ENCODE peak calls at places on chromosomes 12 and 14, in five cellular contexts. One of them, this sample, is unnamed.

GRCh38 chr12:110689601-110690430 is 901 bp upstream of the HVCN1 start:
- DNase-seq in lower lobe of right lung: peak; percentile 66
- DNase-seq in AG10803: peak; percentile 12
- DNase-seq in A673: no peak
- DNase-seq in adrenal gland: no peak
- DNase-seq in this sample: no peak

GRCh38 chr12:124938606-124939427 is 24.4 kb upstream of the UBC start:
- DNase-seq in lower lobe of right lung: no peak
- DNase-seq in AG10803: peak; percentile 92
- DNase-seq in A673: peak; percentile 88
- DNase-seq in adrenal gland: peak; percentile 70
- DNase-seq in this sample: peak; percentile 91

GRCh38 chr12:47868552-47869031 is 36.2 kb downstream of the VDR start:
- DNase-seq in lower lobe of right lung: no peak
- DNase-seq in AG10803: no peak
- DNase-seq in A673: no peak
- DNase-seq in adrenal gland: no peak
- DNase-seq in this sample: no peak

GRCh38 chr12:109346920-109347319 is 780 bp upstream of the MYO1H start:
- DNase-seq in lower lobe of right lung: no peak
- DNase-seq in AG10803: no peak
- DNase-seq in A673: peak; percentile 11
- DNase-seq in adrenal gland: no peak
- DNase-seq in this sample: no peak

GRCh38 chr12:109764776-109765492 is 51.3 kb downstream of the FAM222A start:
- DNase-seq in lower lobe of right lung: peak; percentile 28
- DNase-seq in AG10803: no peak
- DNase-seq in A673: no peak
- DNase-seq in adrenal gland: peak; percentile 5
- DNase-seq in this sample: no peak

GRCh38 chr12:123860369-123860768 is 98.3 kb downstream of the DNAH10 start:
- DNase-seq in lower lobe of right lung: no peak
- DNase-seq in AG10803: no peak
- DNase-seq in A673: no peak
- DNase-seq in adrenal gland: no peak
- DNase-seq in this sample: no peak

GRCh38 chr12:82838123-82838522 is 151.4 kb downstream of the TMTC2 start:
- DNase-seq in lower lobe of right lung: no peak
- DNase-seq in AG10803: no peak
- DNase-seq in A673: peak; percentile 25
- DNase-seq in adrenal gland: no peak
- DNase-seq in this sample: no peak

GRCh38 chr14:33851931-33852330 is 98.9 kb downstream of the EGLN3 start:
- DNase-seq in lower lobe of right lung: no peak
- DNase-seq in AG10803: no peak
- DNase-seq in A673: no peak
- DNase-seq in adrenal gland: no peak
- DNase-seq in this sample: no peak

GRCh38 chr14:101717663-101718490 is 43.6 kb upstream of the PPP2R5C start:
- DNase-seq in lower lobe of right lung: no peak
- DNase-seq in AG10803: no peak
- DNase-seq in A673: no peak
- DNase-seq in adrenal gland: no peak
- DNase-seq in this sample: no peak

GRCh38 chr12:76242813-76243540 is 105.2 kb downstream of the BBS10 start:
- DNase-seq in lower lobe of right lung: no peak
- DNase-seq in AG10803: peak; percentile 71
- DNase-seq in A673: no peak
- DNase-seq in adrenal gland: no peak
- DNase-seq in this sample: peak; percentile 33

GRCh38 chr14:71139058-71139946 is 232.0 kb downstream of the PCNX1 start:
- DNase-seq in lower lobe of right lung: peak; percentile 65
- DNase-seq in AG10803: peak; percentile 53
- DNase-seq in A673: peak; percentile 72
- DNase-seq in adrenal gland: peak; percentile 51
- DNase-seq in this sample: peak; percentile 56

GRCh38 chr12:68641138-68641537 is 30.4 kb downstream of the RAP1B start:
- DNase-seq in lower lobe of right lung: no peak
- DNase-seq in AG10803: no peak
- DNase-seq in A673: no peak
- DNase-seq in adrenal gland: no peak
- DNase-seq in this sample: no peak

GRCh38 chr12:104358353-104359003 is 54.9 kb downstream of the EID3 start:
- DNase-seq in lower lobe of right lung: peak; percentile 73
- DNase-seq in AG10803: no peak
- DNase-seq in A673: peak; percentile 69
- DNase-seq in adrenal gland: peak; percentile 66
- DNase-seq in this sample: peak; percentile 41

GRCh38 chr14:49961270-49962222 is 68.7 kb downstream of the ARF6 start:
- DNase-seq in lower lobe of right lung: no peak
- DNase-seq in AG10803: no peak
- DNase-seq in A673: no peak
- DNase-seq in adrenal gland: no peak
- DNase-seq in this sample: peak; percentile 29

GRCh38 chr14:49966304-49966809 is 73.5 kb downstream of the ARF6 start:
- DNase-seq in lower lobe of right lung: no peak
- DNase-seq in AG10803: peak; percentile 74
- DNase-seq in A673: no peak
- DNase-seq in adrenal gland: no peak
- DNase-seq in this sample: no peak

GRCh38 chr14:49960453-49960852 is 67.6 kb downstream of the ARF6 start:
- DNase-seq in lower lobe of right lung: no peak
- DNase-seq in AG10803: no peak
- DNase-seq in A673: no peak
- DNase-seq in adrenal gland: no peak
- DNase-seq in this sample: no peak

GRCh38 chr14:49959822-49960408 is 67.0 kb downstream of the ARF6 start:
- DNase-seq in lower lobe of right lung: no peak
- DNase-seq in AG10803: no peak
- DNase-seq in A673: no peak
- DNase-seq in adrenal gland: no peak
- DNase-seq in this sample: no peak

GRCh38 chr14:49962616-49963015 is 69.7 kb downstream of the ARF6 start:
- DNase-seq in lower lobe of right lung: no peak
- DNase-seq in AG10803: no peak
- DNase-seq in A673: no peak
- DNase-seq in adrenal gland: no peak
- DNase-seq in this sample: no peak
- TF ChIP-seq CTCF in lower lobe of right lung: no peak
- TF ChIP-seq CTCF in AG10803: no peak
- TF ChIP-seq CTCF in A673: no peak
- TF ChIP-seq CTCF in adrenal gland: no peak
- TF ChIP-seq CTCF in this sample: no peak

GRCh38 chr12:24748326-24748725 is 200.6 kb downstream of the BCAT1 start:
- DNase-seq in lower lobe of right lung: no peak
- DNase-seq in AG10803: no peak
- DNase-seq in A673: no peak
- DNase-seq in adrenal gland: no peak
- DNase-seq in this sample: no peak
- H3K4me3 ChIP-seq in lower lobe of right lung: no peak overlapping the region
- H3K4me3 ChIP-seq in AG10803: no peak overlapping the region
- H3K4me3 ChIP-seq in A673: no peak overlapping the region
- H3K4me3 ChIP-seq in adrenal gland: no peak overlapping the region
- H3K4me3 ChIP-seq in this sample: no peak overlapping the region

DNA sequence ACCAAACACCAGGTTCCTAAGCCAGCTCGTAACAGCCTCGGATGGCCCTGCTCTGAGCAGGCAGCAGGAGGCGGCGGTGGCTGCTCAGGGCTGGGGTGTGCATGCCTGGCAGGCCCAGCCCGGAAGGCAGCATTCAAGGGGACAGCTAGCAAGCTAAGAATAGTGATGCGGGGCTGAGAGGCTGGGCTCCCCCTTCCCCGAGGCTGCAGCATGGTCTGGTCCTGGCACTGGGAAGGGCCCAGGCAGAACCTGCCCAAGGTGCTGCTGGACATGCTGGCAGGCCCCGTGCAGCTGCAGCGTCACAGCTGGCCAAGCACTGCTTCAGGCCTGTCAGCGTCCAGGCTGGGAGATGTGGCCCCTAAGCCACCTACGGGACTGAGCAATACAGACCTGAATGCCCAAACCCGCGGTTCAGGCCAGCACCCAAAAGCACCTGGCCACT is 26.4 kb upstream of the NUDT14 start:
- DNase-seq in lower lobe of right lung: no peak
- DNase-seq in AG10803: no peak
- DNase-seq in A673: peak; percentile 41
- DNase-seq in adrenal gland: no peak
- DNase-seq in this sample: no peak
- TF ChIP-seq CTCF in lower lobe of right lung: no peak
- TF ChIP-seq CTCF in AG10803: no peak
- TF ChIP-seq CTCF in A673: no peak
- TF ChIP-seq CTCF in adrenal gland: no peak
- TF ChIP-seq CTCF in this sample: peak; percentile 18

GRCh38 chr12:132924356-132924755 is 31.8 kb downstream of the ZNF605 start:
- DNase-seq in lower lobe of right lung: no peak
- DNase-seq in AG10803: no peak
- DNase-seq in A673: no peak
- DNase-seq in adrenal gland: no peak
- DNase-seq in this sample: no peak
- H3K4me3 ChIP-seq in lower lobe of right lung: no peak overlapping the region
- H3K4me3 ChIP-seq in AG10803: no peak overlapping the region
- H3K4me3 ChIP-seq in A673: no peak overlapping the region
- H3K4me3 ChIP-seq in adrenal gland: no peak overlapping the region
- H3K4me3 ChIP-seq in this sample: no peak overlapping the region

GRCh38 chr14:99561827-99562226 is 42.2 kb downstream of the CCDC85C start:
- DNase-seq in lower lobe of right lung: no peak
- DNase-seq in AG10803: no peak
- DNase-seq in A673: no peak
- DNase-seq in adrenal gland: no peak
- DNase-seq in this sample: no peak

GRCh38 chr14:99564256-99564902 is 39.6 kb downstream of the CCDC85C start:
- DNase-seq in lower lobe of right lung: no peak
- DNase-seq in AG10803: peak; percentile 72
- DNase-seq in A673: peak; percentile 54
- DNase-seq in adrenal gland: peak; percentile 80
- DNase-seq in this sample: peak; percentile 81

GRCh38 chr14:99563749-99564129 is 40.3 kb downstream of the CCDC85C start:
- DNase-seq in lower lobe of right lung: no peak
- DNase-seq in AG10803: no peak
- DNase-seq in A673: no peak
- DNase-seq in adrenal gland: no peak
- DNase-seq in this sample: no peak

GRCh38 chr14:99564903-99565259 is 39.1 kb downstream of the CCDC85C start:
- DNase-seq in lower lobe of right lung: no peak
- DNase-seq in AG10803: no peak
- DNase-seq in A673: no peak
- DNase-seq in adrenal gland: no peak
- DNase-seq in this sample: no peak

DNA sequence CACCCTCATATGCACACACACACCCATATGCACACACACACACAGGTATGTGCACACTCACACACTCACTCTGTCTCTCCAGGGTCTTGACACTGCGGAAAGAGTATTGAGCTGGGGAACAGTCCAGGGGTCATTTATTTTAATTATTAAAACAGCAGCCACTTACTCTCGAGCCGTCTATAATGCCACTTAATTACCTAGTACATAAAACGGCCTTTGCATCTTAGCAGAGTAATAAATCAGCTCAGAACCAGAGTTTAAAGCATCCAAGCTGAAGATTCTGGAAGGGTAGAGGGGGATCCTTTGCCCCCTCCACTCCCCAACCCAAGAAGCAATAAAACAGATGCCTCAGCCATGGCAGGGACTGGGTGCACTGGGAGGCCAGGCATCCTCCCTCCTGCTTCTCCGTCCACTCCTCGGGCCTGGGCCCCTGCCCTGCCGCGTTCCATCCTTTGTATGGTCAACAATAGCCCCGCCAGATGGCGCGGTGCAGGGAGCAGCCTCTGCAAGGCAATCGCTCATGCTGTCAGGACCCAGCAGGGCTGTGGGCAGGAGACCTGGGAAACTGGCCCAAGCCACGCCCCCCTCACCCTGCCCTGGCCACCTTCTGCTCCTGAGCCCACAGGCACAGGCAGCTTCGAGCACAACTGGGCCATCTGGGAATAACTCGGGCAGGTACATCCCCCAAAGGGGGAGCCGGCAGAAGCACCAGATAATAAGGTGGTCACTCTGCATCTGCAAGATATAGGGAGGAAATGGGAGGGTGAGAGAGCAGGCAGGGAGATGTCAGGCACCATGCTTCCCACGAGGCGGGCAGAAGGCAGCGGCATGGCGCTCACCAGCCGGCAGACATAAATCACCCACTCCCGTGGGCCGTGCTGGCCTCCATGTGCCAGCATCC is 40.9 kb downstream of the CCDC85C start:
- DNase-seq in lower lobe of right lung: peak; percentile 91
- DNase-seq in AG10803: peak; percentile 64
- DNase-seq in A673: no peak
- DNase-seq in adrenal gland: peak; percentile 91
- DNase-seq in this sample: peak; percentile 84
- TF ChIP-seq CTCF in lower lobe of right lung: peak; percentile 54
- TF ChIP-seq CTCF in AG10803: peak; percentile 47
- TF ChIP-seq CTCF in A673: no peak
- TF ChIP-seq CTCF in adrenal gland: peak; percentile 53
- TF ChIP-seq CTCF in this sample: peak; percentile 70

GRCh38 chr12:89664441-89664840 is 44.2 kb downstream of the ATP2B1 start:
- DNase-seq in lower lobe of right lung: no peak
- DNase-seq in AG10803: no peak
- DNase-seq in A673: no peak
- DNase-seq in adrenal gland: no peak
- DNase-seq in this sample: no peak
- H3K4me3 ChIP-seq in lower lobe of right lung: no peak overlapping the region
- H3K4me3 ChIP-seq in AG10803: no peak overlapping the region
- H3K4me3 ChIP-seq in A673: no peak overlapping the region
- H3K4me3 ChIP-seq in adrenal gland: no peak overlapping the region
- H3K4me3 ChIP-seq in this sample: no peak overlapping the region

DNA sequence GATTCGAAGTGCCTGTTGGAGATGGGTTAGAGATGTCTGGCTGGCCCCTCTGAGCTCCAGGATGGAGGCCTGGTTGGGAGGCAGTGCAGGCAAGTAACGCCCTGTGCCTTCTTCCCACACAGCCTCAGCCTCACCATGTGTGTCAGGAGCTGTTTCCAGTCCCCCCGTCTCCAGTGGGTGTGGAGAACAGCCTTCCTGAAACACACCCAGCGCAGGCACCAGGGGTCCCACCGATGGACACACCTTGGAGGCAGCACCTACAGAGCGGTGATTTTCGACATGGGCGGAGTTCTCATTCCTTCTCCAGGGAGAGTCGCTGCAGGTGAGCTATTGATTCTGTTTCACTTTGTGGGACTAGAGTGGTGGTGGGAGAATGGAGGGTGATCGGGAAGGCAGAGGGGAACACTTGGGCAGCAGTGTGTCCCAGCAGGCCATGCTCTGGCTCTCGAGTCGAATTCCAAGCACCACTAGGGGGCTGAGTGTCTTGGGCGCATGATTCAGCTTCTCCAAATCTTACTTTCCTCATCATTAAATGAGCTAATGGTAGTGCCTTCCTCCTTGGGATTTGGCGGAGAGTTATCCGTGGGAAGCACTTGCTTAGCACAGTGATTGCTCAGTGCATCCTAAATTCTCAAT is 6.8 kb downstream of the ACAD10 start:
- DNase-seq in lower lobe of right lung: no peak
- DNase-seq in AG10803: no peak
- DNase-seq in A673: peak; percentile 34
- DNase-seq in adrenal gland: no peak
- DNase-seq in this sample: peak; percentile 7
- TF ChIP-seq CTCF in lower lobe of right lung: no peak
- TF ChIP-seq CTCF in AG10803: peak; percentile 25
- TF ChIP-seq CTCF in A673: peak; percentile 31
- TF ChIP-seq CTCF in adrenal gland: no peak
- TF ChIP-seq CTCF in this sample: peak; percentile 41